ENCODE peak calls at places on chromosomes 5 and 9, in seven cellular contexts. L, Q, K, X, A, R and D are unnamed samples.

GRCh38 chr5:10424124-10424731 is 17.5 kb upstream of the ROPN1L start:
- DNase-seq in L (peak; percentile 46), Q (peak; percentile 79), K (no peak), X (peak; percentile 8), A (no peak), R (peak; percentile 43), D (no peak)

GRCh38 chr9:95874303-95874988 is 1.0 kb upstream of the ERCC6L2 start:
- DNase-seq in L (no peak), Q (peak; percentile 35), K (no peak), X (no peak), A (no peak), R (peak; percentile 22), D (no peak)

GRCh38 chr5:139246394-139246793 is 47.1 kb upstream of the MATR3 start:
- DNase-seq in L (no peak), Q (peak; percentile 33), K (no peak), X (no peak), A (no peak), R (no peak), D (peak; percentile 50)

GRCh38 chr9:86239053-86239770 is 20.2 kb downstream of the C9orf153 start:
- DNase-seq in L (no peak), Q (no peak), K (no peak), X (no peak), A (no peak), R (no peak), D (no peak)

GRCh38 chr5:73624888-73625287 is 1.1 kb upstream of the ARHGEF28 start:
- DNase-seq in L (no peak), Q (peak; percentile 63), K (no peak), X (no peak), A (no peak), R (no peak), D (no peak)

GRCh38 chr5:96433066-96433447 is at the start of gene PCSK1:
- DNase-seq in L (no peak), Q (peak; percentile 64), K (no peak), X (no peak), A (no peak), R (peak; percentile 44), D (no peak)

GRCh38 chr9:91500509-91501011 is 76.9 kb upstream of the NFIL3 start:
- DNase-seq in L (peak; percentile 75), Q (no peak), K (no peak), X (peak; percentile 40), A (no peak), R (no peak), D (no peak)

GRCh38 chr5:32597046-32597629 is 11.8 kb downstream of the SUB1 start:
- DNase-seq in L (no peak), Q (no peak), K (no peak), X (no peak), A (no peak), R (no peak), D (no peak)

GRCh38 chr5:10030219-10030831 is 219.4 kb downstream of the ATPSCKMT start:
- DNase-seq in L (no peak), Q (peak; percentile 77), K (no peak), X (peak; percentile 23), A (no peak), R (no peak), D (peak; percentile 7)

GRCh38 chr9:114098660-114099522 is at the start of gene KIF12:
- DNase-seq in L (peak; percentile 70), Q (peak; percentile 94), K (no peak), X (peak; percentile 22), A (no peak), R (peak; percentile 93), D (no peak)

GRCh38 chr5:174384509-174384947 is 339.0 kb downstream of the NSG2 start:
- DNase-seq in L (no peak), Q (no peak), K (no peak), X (no peak), A (no peak), R (peak; percentile 79), D (no peak)

GRCh38 chr9:14924821-14925220 is 14.6 kb upstream of the FREM1 start:
- DNase-seq in L (no peak), Q (no peak), K (no peak), X (no peak), A (no peak), R (no peak), D (no peak)

GRCh38 chr9:126057461-126057860 is 269.2 kb upstream of the MVB12B start:
- DNase-seq in L (no peak), Q (no peak), K (no peak), X (no peak), A (no peak), R (no peak), D (no peak)

GRCh38 chr9:132833451-132834130 is 44.5 kb downstream of the AK8 start:
- DNase-seq in L (no peak), Q (no peak), K (no peak), X (no peak), A (no peak), R (peak; percentile 81), D (no peak)

GRCh38 chr5:112640495-112640894 is 97.2 kb upstream of the APC start:
- DNase-seq in L (no peak), Q (peak; percentile 20), K (no peak), X (no peak), A (no peak), R (no peak), D (no peak)

GRCh38 chr5:139914218-139914807 is 118.7 kb downstream of the PSD2 start:
- DNase-seq in L (no peak), Q (no peak), K (no peak), X (no peak), A (no peak), R (no peak), D (no peak)

GRCh38 chr9:92952861-92953620 is 5.7 kb downstream of the FGD3 start:
- DNase-seq in L (no peak), Q (no peak), K (no peak), X (no peak), A (no peak), R (peak; percentile 52), D (no peak)

GRCh38 chr5:168683247-168683926 is 104.2 kb upstream of the PANK3 start:
- DNase-seq in L (no peak), Q (no peak), K (no peak), X (no peak), A (no peak), R (no peak), D (peak; percentile 8)

GRCh38 chr9:97954550-97954989 is 16.6 kb upstream of the HEMGN start:
- DNase-seq in L (peak; percentile 76), Q (peak; percentile 94), K (peak; percentile 41), X (peak; percentile 59), A (no peak), R (peak; percentile 58), D (peak; percentile 59)

GRCh38 chr9:129570450-129571297 is 50.2 kb downstream of the C9orf50 start:
- DNase-seq in L (peak; percentile 72), Q (no peak), K (no peak), X (peak; percentile 70), A (no peak), R (no peak), D (peak; percentile 54)

GRCh38 chr5:6832994-6833393 is 119.8 kb downstream of the TENT4A start:
- DNase-seq in L (no peak), Q (no peak), K (no peak), X (no peak), A (no peak), R (no peak), D (no peak)
- TF ChIP-seq REST in L (no peak), Q (no peak), K (no peak), X (no peak), A (no peak), R (no peak), D (no peak)

DNA sequence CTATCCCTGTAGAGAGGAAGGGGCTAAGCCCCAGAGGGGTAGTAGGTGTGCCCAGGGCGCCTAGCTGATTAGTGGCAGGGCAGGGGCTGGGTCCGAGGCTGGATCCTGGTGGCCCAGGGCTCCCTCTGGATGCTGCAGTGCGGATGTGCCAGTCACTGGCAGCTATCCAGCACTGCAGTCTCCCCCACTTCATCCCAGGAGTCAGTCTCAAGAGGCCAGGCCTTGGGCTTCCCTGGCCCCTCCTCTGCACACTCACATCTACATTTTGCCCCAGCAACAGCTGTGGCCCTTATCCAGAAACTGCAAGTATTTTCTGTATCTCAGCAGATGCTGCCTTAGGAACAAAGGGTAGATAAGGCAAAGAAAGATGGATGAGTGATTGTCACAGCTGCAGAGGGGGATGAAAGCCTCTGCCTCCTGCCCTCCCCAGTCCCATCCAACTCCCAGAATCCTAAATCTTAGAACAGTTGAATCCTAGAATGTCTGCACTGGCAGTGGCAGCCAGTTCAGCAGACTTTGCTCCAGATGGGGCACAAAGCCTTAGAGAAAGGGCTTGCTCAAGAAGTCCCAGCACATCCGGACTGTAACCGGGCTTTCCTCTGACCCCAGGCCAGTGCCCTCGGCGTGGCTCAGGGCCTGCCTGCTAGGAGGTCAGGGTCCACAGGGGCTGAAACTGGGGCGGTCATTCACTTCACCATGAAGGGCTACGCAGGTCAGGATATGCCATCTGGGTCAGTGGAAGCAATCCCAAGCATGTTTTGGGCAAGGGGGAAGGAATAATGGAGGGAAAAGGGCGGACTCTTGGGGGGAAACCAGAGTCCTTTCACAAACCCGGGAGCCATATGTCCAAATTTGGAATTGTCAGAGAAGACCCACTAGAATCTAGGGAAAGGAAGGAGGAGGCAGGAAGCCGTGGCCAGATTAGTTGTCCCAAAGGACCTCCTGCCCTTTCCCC is 1.5 kb downstream of the ANXA6 start:
- DNase-seq in L (no peak), Q (no peak), K (no peak), X (no peak), A (no peak), R (peak; percentile 87), D (peak; percentile 35)
- TF ChIP-seq REST in L (no peak), Q (no peak), K (no peak), X (no peak), A (no peak), R (no peak), D (no peak)

GRCh38 chr9:134755221-134755907 is 113.8 kb downstream of the COL5A1 start:
- DNase-seq in L (no peak), Q (no peak), K (no peak), X (no peak), A (no peak), R (no peak), D (no peak)

GRCh38 chr9:134751630-134752029 is 110.0 kb downstream of the COL5A1 start:
- DNase-seq in L (no peak), Q (no peak), K (no peak), X (no peak), A (no peak), R (no peak), D (no peak)

GRCh38 chr9:134753191-134753590 is 111.6 kb downstream of the COL5A1 start:
- DNase-seq in L (no peak), Q (no peak), K (no peak), X (no peak), A (no peak), R (no peak), D (no peak)

GRCh38 chr9:134750450-134751155 is 109.0 kb downstream of the COL5A1 start:
- DNase-seq in L (no peak), Q (no peak), K (no peak), X (no peak), A (no peak), R (no peak), D (no peak)

DNA sequence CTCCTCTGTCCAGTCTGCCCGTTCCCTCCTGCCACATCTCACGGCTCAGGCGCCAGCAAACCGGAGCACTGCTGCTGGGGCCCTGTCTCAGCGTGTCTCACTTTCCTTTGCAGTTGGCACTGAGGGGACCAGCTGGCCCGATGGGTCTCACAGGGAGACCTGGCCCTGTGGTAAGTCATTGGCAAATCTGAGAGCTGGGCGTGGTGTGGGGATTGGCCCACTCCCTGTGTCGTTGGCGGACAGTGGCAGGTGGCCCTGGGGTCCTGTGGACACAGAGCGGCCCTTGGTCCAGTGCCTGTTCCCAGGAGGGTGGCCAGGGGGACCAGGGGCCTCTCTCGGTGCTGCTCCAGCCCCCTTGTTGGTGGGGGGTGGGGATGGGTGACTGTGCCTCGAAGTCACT is 110.9 kb downstream of the COL5A1 start:
- DNase-seq in L (no peak), Q (no peak), K (no peak), X (no peak), A (no peak), R (no peak), D (no peak)
- TF ChIP-seq REST in L (no peak), Q (no peak), K (no peak), X (no peak), A (no peak), R (no peak), D (no peak)

GRCh38 chr5:14489643-14490042 is 91.9 kb upstream of the OTULINL start:
- DNase-seq in L (no peak), Q (no peak), K (no peak), X (no peak), A (no peak), R (no peak), D (peak; percentile 40)
- TF ChIP-seq REST in L (no peak), Q (no peak), K (no peak), X (no peak), A (no peak), R (no peak), D (no peak)